ENCODE peak calls at places on chromosomes 5 and 9, in five cellular contexts. Y is GM12878, D is A549, X is K562, A is endothelial cell of umbilical vein. J is an unnamed sample.

GRCh38 chr9:121353246-121353975 is 16.6 kb downstream of the STOM start:
- DNase-seq in Y (peak), D (no peak), X (no peak), A (no peak), J (peak)

GRCh38 chr9:79014929-79015699 is 556.7 kb upstream of the TLE4 start:
- DNase-seq in Y (no peak), D (peak), X (no peak), A (peak), J (no peak)

GRCh38 chr5:146731909-146732659 is 146.5 kb downstream of the PPP2R2B start:
- DNase-seq in Y (no peak), D (peak), X (no peak), A (peak), J (no peak)

GRCh38 chr5:54309237-54309636 is 1.1 kb downstream of the ARL15 start:
- DNase-seq in Y (no peak), D (no peak), X (peak), A (peak), J (peak)

GRCh38 chr9:93599571-93600403 is 23.4 kb downstream of the PHF2 start:
- DNase-seq in Y (no peak), D (no peak), X (no peak), A (no peak), J (no peak)

GRCh38 chr5:73447234-73448071 is 1.1 kb downstream of the FOXD1 start:
- DNase-seq in Y (no peak), D (peak), X (peak), A (peak), J (peak)

GRCh38 chr5:90329911-90330310 is 79.6 kb downstream of the CETN3 start:
- DNase-seq in Y (no peak), D (no peak), X (no peak), A (no peak), J (no peak)

GRCh38 chr5:107948377-107948776 is 277.6 kb upstream of the EFNA5 start:
- DNase-seq in Y (no peak), D (no peak), X (no peak), A (no peak), J (no peak)

GRCh38 chr9:4106744-4107143 is 193.1 kb downstream of the GLIS3 start:
- DNase-seq in Y (no peak), D (no peak), X (no peak), A (no peak), J (no peak)

GRCh38 chr9:108800632-108801099 is 55.1 kb downstream of the ACTL7B start:
- DNase-seq in Y (no peak), D (no peak), X (no peak), A (no peak), J (no peak)

GRCh38 chr5:104494043-104494442 is 931.5 kb upstream of the NUDT12 start:
- DNase-seq in Y (no peak), D (no peak), X (no peak), A (no peak), J (no peak)

GRCh38 chr5:125835293-125836172 is 587.7 kb upstream of the GRAMD2B start:
- DNase-seq in Y (no peak), D (peak), X (no peak), A (peak), J (peak)

GRCh38 chr5:18179579-18179978 is 545.3 kb downstream of the TAF11L14 start:
- DNase-seq in Y (no peak), D (no peak), X (no peak), A (no peak), J (no peak)

GRCh38 chr5:97044057-97044456 is 98.4 kb downstream of the LIX1 start:
- DNase-seq in Y (no peak), D (peak), X (peak), A (peak), J (no peak)
- TF ChIP-seq MYC in Y (no peak), D (no peak), X (no peak), A (no peak), J (no peak)

GRCh38 chr9:137241490-137242328 is 622 bp downstream of the TUBB4B start:
- DNase-seq in Y (no peak), D (no peak), X (peak), A (peak), J (peak)

GRCh38 chr9:137237759-137238726 is 3.0 kb upstream of the TUBB4B start:
- DNase-seq in Y (no peak), D (peak), X (no peak), A (no peak), J (peak)

GRCh38 chr9:137240841-137241489 is at the start of gene TUBB4B:
- DNase-seq in Y (peak), D (peak), X (peak), A (peak), J (peak)

GRCh38 chr9:137242329-137243204 is 1.5 kb downstream of the TUBB4B start:
- DNase-seq in Y (no peak), D (no peak), X (no peak), A (no peak), J (no peak)

DNA sequence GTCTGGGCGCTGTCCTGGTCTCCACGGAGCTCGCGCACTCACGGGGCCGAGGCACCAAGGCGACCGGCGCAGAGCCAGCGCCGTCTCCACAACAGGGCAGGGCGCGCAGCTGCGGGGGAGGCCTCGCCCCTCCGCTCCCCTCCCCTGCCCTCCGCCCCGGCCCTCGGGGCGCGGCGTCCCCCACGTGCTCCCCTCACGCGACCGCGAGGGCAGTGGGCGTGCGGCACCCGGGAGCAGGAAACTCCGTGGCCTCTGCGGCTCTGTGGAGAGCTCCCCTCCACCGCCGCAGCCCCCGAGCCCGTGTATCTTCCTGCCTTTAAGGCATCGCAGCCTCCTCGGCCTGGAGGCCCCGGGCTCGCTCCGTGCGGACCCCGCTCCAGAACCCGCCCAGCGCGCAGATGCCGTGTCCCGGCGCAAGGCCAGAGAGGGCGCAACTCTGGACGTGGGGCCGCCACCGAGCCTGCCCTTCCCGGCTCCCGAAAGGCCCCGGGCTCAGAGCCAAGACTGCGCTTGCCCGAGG is 706 bp upstream of the TUBB4B start:
- DNase-seq in Y (no peak), D (peak), X (peak), A (peak), J (peak)
- TF ChIP-seq POLR2A in Y (no peak), D (peak), X (peak), A (no peak), J (no peak)

GRCh38 chr9:91179237-91180138 is 182.2 kb downstream of the AUH start:
- DNase-seq in Y (no peak), D (no peak), X (no peak), A (no peak), J (no peak)

GRCh38 chr9:91178281-91179236 is 183.2 kb downstream of the AUH start:
- DNase-seq in Y (no peak), D (no peak), X (no peak), A (no peak), J (no peak)

GRCh38 chr9:91177081-91177480 is 184.6 kb downstream of the AUH start:
- DNase-seq in Y (no peak), D (no peak), X (no peak), A (no peak), J (no peak)

GRCh38 chr9:91176426-91176825 is 185.3 kb downstream of the AUH start:
- DNase-seq in Y (no peak), D (no peak), X (no peak), A (no peak), J (no peak)

DNA sequence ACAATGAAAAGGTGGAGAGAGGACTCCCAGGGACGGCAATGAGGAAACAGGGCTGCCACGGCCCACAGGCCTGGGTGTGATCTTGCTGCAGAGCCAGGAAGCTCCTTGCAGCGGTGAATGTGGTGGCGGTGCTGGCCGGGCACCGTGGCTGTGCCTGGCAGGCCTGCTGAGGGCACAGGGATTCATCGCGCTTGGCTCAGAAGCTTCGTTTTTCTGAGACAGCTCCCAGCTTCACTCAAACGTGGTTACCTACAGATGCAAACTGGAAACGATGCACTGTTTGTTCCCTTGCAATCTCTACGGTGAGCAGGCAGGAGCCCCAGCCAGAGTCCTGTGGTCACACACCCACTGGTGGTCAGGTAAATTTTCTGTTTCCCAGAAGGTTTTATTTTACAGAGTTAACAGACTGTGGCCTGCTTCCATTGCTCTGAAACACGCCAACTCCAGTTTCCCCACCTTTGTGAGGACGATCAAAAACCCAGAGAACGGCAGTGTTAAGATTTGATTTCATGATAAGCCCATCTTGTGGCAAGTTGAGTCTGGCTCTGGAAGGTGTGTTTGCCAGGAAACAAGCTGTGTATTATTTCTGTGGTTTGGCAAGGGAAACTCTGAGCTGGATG is 183.9 kb downstream of the AUH start:
- DNase-seq in Y (no peak), D (no peak), X (no peak), A (no peak), J (no peak)
- TF ChIP-seq MYC in Y (no peak), D (no peak), X (no peak), A (no peak), J (no peak)

GRCh38 chr5:171908638-171909037 is 97.8 kb downstream of the FBXW11 start:
- DNase-seq in Y (no peak), D (no peak), X (no peak), A (no peak), J (no peak)
- TF ChIP-seq POLR2A in Y (no peak), D (no peak), X (no peak), A (no peak), J (no peak)

GRCh38 chr5:83856898-83857297 is 136.2 kb upstream of the HAPLN1 start:
- DNase-seq in Y (no peak), D (no peak), X (no peak), A (no peak), J (no peak)
- TF ChIP-seq MYC in Y (no peak), D (no peak), X (no peak), A (no peak), J (no peak)

GRCh38 chr9:70474413-70474812 is 60.0 kb upstream of the KLF9 start:
- DNase-seq in Y (no peak), D (no peak), X (no peak), A (no peak), J (no peak)

GRCh38 chr9:70466976-70467551 is 52.6 kb upstream of the KLF9 start:
- DNase-seq in Y (no peak), D (no peak), X (no peak), A (peak), J (no peak)

GRCh38 chr9:70472268-70473249 is 58.1 kb upstream of the KLF9 start:
- DNase-seq in Y (no peak), D (no peak), X (no peak), A (no peak), J (no peak)

GRCh38 chr9:70465904-70466303 is 51.4 kb upstream of the KLF9 start:
- DNase-seq in Y (no peak), D (no peak), X (no peak), A (no peak), J (no peak)

GRCh38 chr9:70470050-70471015 is 55.9 kb upstream of the KLF9 start:
- DNase-seq in Y (no peak), D (peak), X (no peak), A (peak), J (no peak)
- TF ChIP-seq POLR2A in Y (no peak), D (no peak), X (no peak), A (no peak), J (no peak)

DNA sequence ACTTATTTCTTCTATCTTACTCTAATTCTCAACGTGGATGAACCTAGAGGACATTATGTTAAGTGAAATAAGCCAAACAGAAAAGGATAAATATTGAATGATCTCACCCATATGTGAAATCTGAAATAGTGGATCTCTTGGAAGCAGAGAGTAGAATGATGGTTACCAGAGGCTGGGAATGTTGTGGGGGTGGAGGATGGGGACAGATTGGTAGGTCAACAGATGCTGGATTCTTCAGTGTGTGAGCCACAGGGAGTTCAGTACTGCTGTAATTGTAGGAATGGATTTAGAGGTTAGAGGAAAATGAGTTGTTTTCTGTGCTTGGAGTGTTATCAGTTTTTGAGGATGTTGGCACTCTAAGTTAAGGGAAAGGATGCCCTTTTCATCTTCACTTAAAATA is 190.6 kb downstream of the FBXL7 start:
- DNase-seq in Y (no peak), D (no peak), X (no peak), A (no peak), J (no peak)
- TF ChIP-seq MYC in Y (no peak), D (no peak), X (no peak), A (no peak), J (no peak)

GRCh38 chr9:134374301-134375010 is 48.2 kb downstream of the RXRA start:
- DNase-seq in Y (no peak), D (no peak), X (no peak), A (no peak), J (peak)

GRCh38 chr9:134375011-134375390 is 48.7 kb downstream of the RXRA start:
- DNase-seq in Y (no peak), D (no peak), X (no peak), A (no peak), J (peak)

GRCh38 chr9:134376386-134377142 is 50.3 kb downstream of the RXRA start:
- DNase-seq in Y (no peak), D (no peak), X (no peak), A (peak), J (no peak)

GRCh38 chr9:134377143-134377484 is 50.9 kb downstream of the RXRA start:
- DNase-seq in Y (no peak), D (no peak), X (no peak), A (no peak), J (no peak)

DNA sequence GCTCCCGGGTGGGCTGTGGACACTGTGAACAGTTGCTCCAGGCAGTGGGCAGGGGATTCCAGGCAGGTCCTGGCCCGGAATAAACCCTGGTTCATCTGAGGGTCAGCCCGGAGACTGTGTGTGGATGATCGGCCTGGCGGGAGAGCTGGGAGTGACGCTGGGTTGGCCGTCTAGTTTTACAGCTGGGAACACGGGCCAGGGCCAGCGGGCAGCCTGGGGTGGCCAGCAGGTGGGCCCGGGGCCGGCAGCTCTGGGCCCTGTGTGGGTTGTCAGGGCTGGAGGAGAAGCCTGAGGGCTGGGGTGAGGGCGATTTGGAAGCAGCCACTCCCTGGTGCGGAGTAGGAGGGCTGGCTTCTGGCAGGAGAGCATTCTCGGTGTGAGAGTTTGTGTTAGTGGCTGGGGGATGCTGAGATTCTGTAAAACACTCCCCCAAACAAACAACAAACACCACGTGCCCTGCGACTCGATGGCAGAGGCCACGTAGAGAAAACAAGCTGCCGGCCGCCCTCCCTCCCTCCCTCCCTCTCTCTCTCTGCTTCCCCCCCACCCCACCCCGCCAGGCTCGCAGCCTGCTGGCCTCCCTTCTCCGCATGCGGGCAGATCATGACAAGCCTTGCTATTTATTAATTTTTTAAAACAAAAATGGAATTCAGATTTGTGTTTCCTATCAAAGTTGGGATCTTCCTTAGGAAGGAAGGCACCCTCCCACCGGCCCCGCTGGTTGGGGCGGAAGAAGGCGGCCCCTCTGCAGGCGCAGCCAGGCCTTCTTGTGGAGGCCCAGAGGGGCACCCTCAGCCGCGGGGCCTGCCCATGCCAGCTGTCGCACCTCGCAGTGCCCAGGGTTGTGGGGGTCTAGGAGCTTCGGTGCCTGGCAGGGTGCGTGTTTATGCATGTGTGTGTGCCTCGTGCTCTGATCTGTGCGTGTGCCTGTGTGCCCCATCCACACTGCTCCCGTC is 49.5 kb downstream of the RXRA start:
- DNase-seq in Y (no peak), D (peak), X (no peak), A (peak), J (peak)
- TF ChIP-seq POLR2A in Y (no peak), D (no peak), X (no peak), A (no peak), J (no peak)

GRCh38 chr9:116471093-116471906 is 215.8 kb upstream of the TRIM32 start:
- DNase-seq in Y (no peak), D (no peak), X (peak), A (peak), J (no peak)
- TF ChIP-seq MYC in Y (no peak), D (no peak), X (no peak), A (no peak), J (no peak)

GRCh38 chr5:1182633-1183423 is 18.6 kb upstream of the SLC6A19 start:
- DNase-seq in Y (no peak), D (no peak), X (peak), A (no peak), J (no peak)

GRCh38 chr5:1180096-1180495 is 21.3 kb upstream of the SLC6A19 start:
- DNase-seq in Y (no peak), D (no peak), X (no peak), A (no peak), J (no peak)

GRCh38 chr5:1182360-1182632 is 19.1 kb upstream of the SLC6A19 start:
- DNase-seq in Y (no peak), D (no peak), X (no peak), A (no peak), J (no peak)

GRCh38 chr5:1180841-1181271 is 20.5 kb upstream of the SLC6A19 start:
- DNase-seq in Y (no peak), D (no peak), X (no peak), A (no peak), J (no peak)

GRCh38 chr5:1181451-1182359 is 19.7 kb upstream of the SLC6A19 start:
- DNase-seq in Y (no peak), D (no peak), X (no peak), A (no peak), J (no peak)
- TF ChIP-seq POLR2A in Y (no peak), D (no peak), X (no peak), A (no peak), J (no peak)